ENCODE peak calls at places on chromosomes 6 and 20, in five cellular contexts. C is body of pancreas, B is EH, X is activated T-cell treated with anti-CD3 and anti-CD28 coated beads for 1 hour, W is Daoy. S is an unnamed sample.

GRCh38 chr20:39645130-39645529 is 683.0 kb downstream of the DHX35 start:
- DNase-seq in C (no peak), B (no peak), X (no peak), W (no peak), S (no peak)

GRCh38 chr20:23641936-23642751 is 4.4 kb upstream of the CST3 start:
- DNase-seq in C (no peak), B (peak; percentile 81), X (no peak), W (no peak), S (peak; percentile 86)

GRCh38 chr6:38180586-38180985 is 361.1 kb downstream of the ZFAND3 start:
- DNase-seq in C (no peak), B (no peak), X (no peak), W (no peak), S (no peak)

GRCh38 chr6:100880149-100880900 is 804 bp downstream of the ASCC3 start:
- DNase-seq in C (peak; percentile 42), B (peak; percentile 26), X (no peak), W (peak; percentile 5), S (no peak)

GRCh38 chr20:34575271-34575670 is 16.8 kb downstream of the MAP1LC3A start:
- DNase-seq in C (no peak), B (no peak), X (no peak), W (no peak), S (no peak)

GRCh38 chr6:3835055-3835731 is 14.0 kb upstream of the FAM50B start:
- DNase-seq in C (peak; percentile 64), B (no peak), X (no peak), W (no peak), S (peak; percentile 32)

GRCh38 chr6:146944809-146945208 is 259.4 kb upstream of the STXBP5 start:
- DNase-seq in C (no peak), B (no peak), X (no peak), W (no peak), S (no peak)

GRCh38 chr6:80466981-80467380 is 360.5 kb downstream of the BCKDHB start:
- DNase-seq in C (no peak), B (no peak), X (no peak), W (no peak), S (no peak)

GRCh38 chr6:17269840-17270239 is 11.3 kb upstream of the RBM24 start:
- DNase-seq in C (no peak), B (peak; percentile 94), X (no peak), W (no peak), S (no peak)

GRCh38 chr6:154474636-154475428 is 35.7 kb downstream of the CNKSR3 start:
- DNase-seq in C (no peak), B (peak; percentile 80), X (no peak), W (peak; percentile 96), S (no peak)

GRCh38 chr6:35008858-35009257 is 119.8 kb downstream of the ANKS1A start:
- DNase-seq in C (no peak), B (no peak), X (no peak), W (no peak), S (no peak)

GRCh38 chr6:35722121-35722761 is 14.6 kb upstream of the ARMC12 start:
- DNase-seq in C (peak; percentile 80), B (no peak), X (no peak), W (no peak), S (peak; percentile 92)

GRCh38 chr6:89492025-89492640 is 59.2 kb downstream of the ANKRD6 start:
- DNase-seq in C (no peak), B (no peak), X (no peak), W (no peak), S (no peak)

GRCh38 chr6:106974999-106975698 is 620 bp upstream of the CD24 start:
- DNase-seq in C (peak; percentile 82), B (peak; percentile 23), X (no peak), W (peak; percentile 82), S (peak; percentile 77)

GRCh38 chr6:36633915-36634314 is 39.8 kb downstream of the SRSF3 start:
- DNase-seq in C (peak; percentile 91), B (peak; percentile 88), X (no peak), W (peak; percentile 96), S (peak; percentile 86)

GRCh38 chr6:127641905-127642304 is 64.9 kb downstream of the C6orf58 start:
- DNase-seq in C (peak; percentile 8), B (peak; percentile 46), X (no peak), W (peak; percentile 39), S (peak; percentile 3)

GRCh38 chr6:168415149-168415992 is 25.6 kb upstream of the SMOC2 start:
- DNase-seq in C (no peak), B (no peak), X (no peak), W (no peak), S (no peak)

GRCh38 chr6:37104935-37105781 is 64.8 kb upstream of the PIM1 start:
- DNase-seq in C (no peak), B (no peak), X (no peak), W (no peak), S (no peak)

GRCh38 chr6:12508553-12508952 is 208.0 kb upstream of the PHACTR1 start:
- DNase-seq in C (no peak), B (no peak), X (no peak), W (no peak), S (no peak)

GRCh38 chr6:9494864-9495263 is 920.0 kb downstream of the TFAP2A start:
- DNase-seq in C (no peak), B (peak; percentile 80), X (no peak), W (no peak), S (no peak)

GRCh38 chr6:6982663-6983062 is 125.1 kb upstream of the RREB1 start:
- DNase-seq in C (no peak), B (no peak), X (no peak), W (no peak), S (no peak)

GRCh38 chr6:129623008-129623732 is 86.8 kb downstream of the ARHGAP18 start:
- DNase-seq in C (no peak), B (no peak), X (no peak), W (no peak), S (no peak)

GRCh38 chr6:144888621-144889020 is 603.5 kb downstream of the UTRN start:
- DNase-seq in C (no peak), B (no peak), X (no peak), W (no peak), S (no peak)

GRCh38 chr6:86526238-86526637 is 411.1 kb upstream of the HTR1E start:
- DNase-seq in C (no peak), B (no peak), X (no peak), W (no peak), S (no peak)

S was measured in thyroid gland.